ENCODE peak calls at places on chromosomes 7 and 10, in four cellular contexts. C is iPS DF 19.7, U is SK-N-DZ, L is HTR-8/SVneo. I is an unnamed sample.

GRCh38 chr10:70753841-70754621 is 31.1 kb downstream of the TBATA start:
- DNase-seq in C (no peak), L (no peak), U (no peak), I (peak)

GRCh38 chr7:16403475-16403874 is 17.9 kb downstream of the CRPPA start:
- DNase-seq in C (no peak), U (no peak), L (no peak), I (no peak)

GRCh38 chr10:101330236-101331225 is 23.4 kb upstream of the BTRC start:
- DNase-seq in L (no peak), U (no peak), C (no peak), I (no peak)

GRCh38 chr7:141354251-141354650 is 197.0 kb upstream of the AGK start:
- DNase-seq in L (no peak), C (no peak), U (no peak), I (no peak)

GRCh38 chr7:45975847-45976484 is 54.9 kb upstream of the IGFBP3 start:
- DNase-seq in U (no peak), C (no peak), L (no peak), I (no peak)

GRCh38 chr10:71025535-71025934 is 137.2 kb upstream of the PCBD1 start:
- DNase-seq in C (peak), U (no peak), L (no peak), I (no peak)

GRCh38 chr7:474605-475424 is 44.8 kb downstream of the PDGFA start:
- DNase-seq in C (no peak), U (no peak), L (no peak), I (peak)

GRCh38 chr10:71561003-71561577 is 158.5 kb downstream of the C10orf105 start:
- DNase-seq in C (no peak), U (no peak), L (no peak), I (no peak)

GRCh38 chr7:102117743-102118142 is 168.9 kb upstream of the SH2B2 start:
- DNase-seq in C (no peak), L (peak), U (no peak), I (no peak)

GRCh38 chr10:74825033-74825370 is 1.4 kb upstream of the KAT6B start:
- DNase-seq in U (peak), L (peak), C (no peak), I (no peak)

GRCh38 chr10:45490277-45490676 is 116.3 kb downstream of the ALOX5 start:
- DNase-seq in C (no peak), L (no peak), U (no peak), I (no peak)

GRCh38 chr10:107481224-107481623 is 316.7 kb upstream of the SORCS1 start:
- DNase-seq in C (no peak), L (no peak), U (peak), I (no peak)

GRCh38 chr10:19283285-19283684 is 234.7 kb downstream of the MALRD1 start:
- DNase-seq in L (no peak), U (no peak), C (no peak), I (no peak)

GRCh38 chr7:117202511-117202910 is 120.3 kb downstream of the WNT2 start:
- DNase-seq in L (no peak), C (no peak), U (no peak), I (no peak)

GRCh38 chr10:63917363-63917762 is 396.2 kb downstream of the REEP3 start:
- DNase-seq in U (no peak), C (no peak), L (no peak), I (no peak)